ENCODE peak calls at places on chromosomes 3 and 15, in four cellular contexts. O, H, S and U are unnamed samples.
A peak's percentile ranks its signal among the peaks of the same experiment; 100 is the strongest.

GRCh38 chr3:173548261-173548660 is 150.7 kb downstream of the NLGN1 start:
- DNase-seq in S (no peak), O (no peak), H (no peak), U (no peak)

GRCh38 chr3:78647735-78648134 is 1120.1 kb downstream of the ROBO1 start:
- DNase-seq in H (no peak), S (no peak), O (no peak), U (no peak)

GRCh38 chr3:45551214-45552010 is 43.1 kb upstream of the LIMD1 start:
- DNase-seq in H (peak; percentile 65), S (no peak), O (peak; percentile 13), U (no peak)

GRCh38 chr3:127162947-127163645 is 29.8 kb upstream of the PRR23E start:
- DNase-seq in O (no peak), H (no peak), S (no peak), U (no peak)

GRCh38 chr3:194867270-194867983 is 181.7 kb downstream of the FAM43A start:
- DNase-seq in O (no peak), S (no peak), H (peak; percentile 45), U (no peak)

GRCh38 chr3:18900994-18901393 is 247.3 kb upstream of the KCNH8 start:
- DNase-seq in S (no peak), H (no peak), O (no peak), U (no peak)

GRCh38 chr15:63752979-63753378 is 80.8 kb downstream of the HERC1 start:
- DNase-seq in H (no peak), S (no peak), O (no peak), U (no peak)

GRCh38 chr3:133915685-133916639 is 20.3 kb upstream of the RAB6B start:
- DNase-seq in O (no peak), S (no peak), H (no peak), U (no peak)

GRCh38 chr3:72904156-72904555 is 16.3 kb downstream of the GXYLT2 start:
- DNase-seq in H (no peak), S (no peak), O (no peak), U (no peak)

GRCh38 chr15:63114465-63114864 is 7.2 kb upstream of the LACTB start:
- DNase-seq in O (no peak), H (no peak), S (no peak), U (no peak)

GRCh38 chr3:145191543-145191942 is 969.4 kb downstream of the PLOD2 start:
- DNase-seq in S (no peak), H (no peak), O (peak; percentile 65), U (no peak)

GRCh38 chr3:83890039-83890762 is 1068.6 kb upstream of the CADM2 start:
- DNase-seq in H (no peak), S (no peak), O (no peak), U (no peak)

GRCh38 chr3:62057339-62058047 is 315.9 kb downstream of the FEZF2 start:
- DNase-seq in S (no peak), O (peak; percentile 80), H (peak; percentile 32), U (no peak)

GRCh38 chr15:37967788-37968187 is 33.3 kb downstream of the TMCO5A start:
- DNase-seq in H (no peak), O (no peak), S (no peak), U (no peak)

GRCh38 chr15:49887604-49888340 is 231.3 kb downstream of the ATP8B4 start:
- DNase-seq in O (no peak), S (no peak), H (no peak), U (no peak)

GRCh38 chr3:134134698-134135415 is 105.1 kb upstream of the SLCO2A1 start:
- DNase-seq in S (no peak), H (no peak), O (no peak), U (no peak)

GRCh38 chr3:185263423-185263822 is 9.6 kb upstream of the EHHADH start:
- DNase-seq in H (no peak), S (no peak), O (no peak), U (no peak)

GRCh38 chr3:128052831-128053419 is 688 bp downstream of the SEC61A1 start:
- DNase-seq in S (no peak), H (no peak), O (peak; percentile 46), U (no peak)

GRCh38 chr15:26421065-26421464 is 351.8 kb downstream of the GABRB3 start:
- DNase-seq in S (no peak), O (no peak), H (no peak), U (no peak)

GRCh38 chr3:184733181-184733580 is 21.3 kb upstream of the MAGEF1 start:
- DNase-seq in S (no peak), H (no peak), O (no peak), U (no peak)

GRCh38 chr3:112333386-112334334 is 704 bp downstream of the CD200 start:
- DNase-seq in O (no peak), S (peak; percentile 7), H (peak; percentile 23), U (peak; percentile 71)

GRCh38 chr15:93235926-93236781 is 147.1 kb upstream of the RGMA start:
- DNase-seq in S (no peak), H (peak; percentile 73), O (no peak), U (peak; percentile 31)

GRCh38 chr15:96126859-96127258 is 203.6 kb upstream of the NR2F2 start:
- DNase-seq in O (no peak), H (no peak), S (no peak), U (no peak)

GRCh38 chr15:89495638-89496145 is 691 bp downstream of the RHCG start:
- DNase-seq in H (no peak), O (no peak), S (no peak), U (no peak)

GRCh38 chr15:89498574-89498906 is 2.2 kb upstream of the RHCG start:
- DNase-seq in O (no peak), S (no peak), H (no peak), U (no peak)

GRCh38 chr15:89494941-89495637 is 1.3 kb downstream of the RHCG start:
- DNase-seq in S (no peak), O (no peak), H (no peak), U (no peak)

GRCh38 chr15:89494006-89494405 is 2.4 kb downstream of the RHCG start:
- DNase-seq in H (no peak), S (no peak), O (no peak), U (no peak)

GRCh38 chr15:89496155-89497098 is at the start of gene RHCG:
- DNase-seq in H (no peak), S (no peak), O (peak; percentile 69), U (no peak)
- H3K27ac ChIP-seq in H (no peak within 1 kb of the TSS), S (no peak within 1 kb of the TSS), O (no peak within 1 kb of the TSS), U (no peak within 1 kb of the TSS)

DNA sequence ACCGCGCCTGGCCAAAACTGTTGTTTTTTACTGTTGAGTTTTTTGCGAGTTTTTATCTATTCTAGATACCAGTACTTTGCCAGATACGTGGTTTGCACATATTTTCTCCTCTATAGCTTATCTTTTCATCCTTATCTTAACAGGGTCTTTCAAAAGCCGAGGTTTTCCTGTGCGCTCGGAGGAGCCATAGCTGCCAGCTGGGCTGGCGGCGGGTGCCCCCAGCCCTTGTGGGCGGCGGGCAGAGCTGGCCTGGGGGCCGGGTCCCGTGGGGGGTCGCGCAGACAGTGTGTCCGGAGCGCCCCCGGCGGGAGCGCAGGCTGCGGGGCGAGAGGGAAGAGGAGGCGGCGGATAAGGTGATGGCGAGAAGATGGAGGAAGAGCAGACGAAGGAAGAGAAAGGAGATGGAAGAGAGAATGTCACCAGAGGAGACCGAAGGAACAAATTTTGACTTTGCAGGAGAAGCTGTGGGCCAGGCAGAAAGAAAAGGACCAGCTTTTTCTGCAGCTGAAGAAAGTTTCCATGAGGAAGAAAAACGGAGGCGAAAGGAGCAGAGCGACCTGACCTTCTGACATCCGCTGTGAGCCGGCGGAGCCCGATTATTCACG is 11.0 kb upstream of the EIF4A2 start:
- DNase-seq in H (no peak), O (no peak), S (no peak), U (no peak)
- H3K27ac ChIP-seq in H (peak overlapping the region; percentile 54), O (no peak overlapping the region), S (peak overlapping the region; percentile 67), U (peak overlapping the region; percentile 52)

DNA sequence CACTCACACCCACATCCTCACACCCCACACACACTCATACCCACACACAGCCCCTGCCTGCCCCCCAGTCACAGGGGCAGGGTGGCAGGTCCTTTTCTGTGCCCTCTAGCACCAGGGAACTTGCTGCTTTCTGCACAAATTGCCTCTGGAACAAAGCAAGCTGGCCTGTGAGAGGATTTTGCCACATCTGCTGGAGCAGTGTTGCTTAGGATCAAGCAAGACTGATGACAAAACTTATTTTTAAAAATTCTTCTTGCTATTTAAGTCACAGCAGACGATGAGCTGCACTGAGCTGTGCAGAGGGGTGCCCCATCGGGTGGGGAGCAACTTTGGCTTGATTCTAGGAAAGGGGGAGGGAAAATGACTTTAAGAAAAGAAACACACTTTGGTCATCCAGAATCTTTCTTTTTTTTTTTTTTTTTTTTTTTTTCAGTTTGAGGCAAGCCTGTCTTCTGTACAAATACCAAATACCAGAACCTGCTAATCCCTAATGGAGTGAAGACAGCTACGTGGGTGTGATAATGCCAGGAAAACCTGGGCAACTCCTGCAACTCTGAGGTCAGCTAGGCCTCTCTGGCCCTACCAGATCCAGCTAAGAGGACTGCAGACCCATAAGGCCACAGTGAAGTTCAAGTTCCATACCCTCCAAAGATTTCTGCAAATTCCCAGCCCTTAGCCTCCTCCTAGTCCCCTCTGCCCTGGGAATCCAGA is 195.3 kb downstream of the ABHD5 start:
- DNase-seq in O (no peak), S (no peak), H (no peak), U (no peak)
- H3K27ac ChIP-seq in O (no peak overlapping the region), S (no peak overlapping the region), H (peak overlapping the region; percentile 33), U (no peak overlapping the region)

GRCh38 chr15:67370206-67370954 is 115.8 kb downstream of the IQCH start:
- DNase-seq in S (no peak), H (no peak), O (no peak), U (no peak)
- H3K27ac ChIP-seq in S (no peak overlapping the region), H (no peak overlapping the region), O (no peak overlapping the region), U (no peak overlapping the region)

GRCh38 chr15:48388937-48389309 is 57.7 kb downstream of the DUT start:
- DNase-seq in H (no peak), S (no peak), O (no peak), U (no peak)
- H3K27ac ChIP-seq in H (peak overlapping the region; percentile 54), S (no peak overlapping the region), O (no peak overlapping the region), U (no peak overlapping the region)

GRCh38 chr3:159929181-159929893 is 59.3 kb upstream of the IL12A start:
- DNase-seq in H (no peak), O (peak; percentile 80), S (no peak), U (no peak)
- H3K27ac ChIP-seq in H (peak overlapping the region; percentile 53), O (peak overlapping the region; percentile 10), S (no peak overlapping the region), U (peak overlapping the region; percentile 40)